ENCODE peak calls at places on chromosomes 12 and 14, in six cellular contexts. Q is SW 1271; T is DMS 273 treated with DMSO at 0.1 percent for 48 hours; M is foreskin keratinocyte; C is IMR-90; Y is activated CD4-positive, alpha-beta T cell treated with anti-CD3 and anti-CD28 coated beads, Interleukin-2, amount 50 U/mL, for 48 hours. A is an unnamed sample.

GRCh38 chr14:42228611-42229010 is 621.9 kb downstream of the LRFN5 start:
- DNase-seq in Q (no peak), T (no peak), M (no peak), C (no peak), Y (no peak), A (no peak)

GRCh38 chr12:57185906-57186508 is 30.6 kb upstream of the NXPH4 start:
- DNase-seq in Q (no peak), T (no peak), M (no peak), C (no peak), Y (no peak), A (no peak)

GRCh38 chr14:23119362-23120327 is 590 bp upstream of the CEBPE start:
- DNase-seq in Q (no peak), T (no peak), M (no peak), C (no peak), Y (peak; percentile 19), A (no peak)

GRCh38 chr14:103067231-103067954 is 10.0 kb upstream of the CDC42BPB start:
- DNase-seq in Q (peak; percentile 17), T (no peak), M (peak; percentile 77), C (peak; percentile 38), Y (no peak), A (peak; percentile 45)

GRCh38 chr12:104700324-104700723 is 243.6 kb downstream of the CHST11 start:
- DNase-seq in Q (no peak), T (no peak), M (no peak), C (no peak), Y (no peak), A (no peak)

GRCh38 chr14:58807271-58807670 is 169.5 kb downstream of the DACT1 start:
- DNase-seq in Q (no peak), T (no peak), M (no peak), C (no peak), Y (no peak), A (no peak)

GRCh38 chr12:55142896-55143870 is 17.0 kb downstream of the OR9K2 start:
- DNase-seq in Q (peak; percentile 72), T (peak; percentile 1), M (peak; percentile 43), C (peak; percentile 38), Y (peak; percentile 31), A (peak; percentile 16)

GRCh38 chr14:68450391-68451120 is 342.3 kb downstream of the ZFP36L1 start:
- DNase-seq in Q (no peak), T (no peak), M (no peak), C (no peak), Y (no peak), A (no peak)

GRCh38 chr12:116690016-116690709 is 47.7 kb downstream of the SPRING1 start:
- DNase-seq in Q (no peak), T (no peak), M (no peak), C (no peak), Y (no peak), A (no peak)

GRCh38 chr14:45426685-45427282 is 173.8 kb upstream of the MIS18BP1 start:
- DNase-seq in Q (peak; percentile 74), T (peak; percentile 53), M (peak; percentile 43), C (peak; percentile 34), Y (no peak), A (peak; percentile 14)

GRCh38 chr14:73909681-73910080 is 23.0 kb downstream of the ZNF410 start:
- DNase-seq in Q (no peak), T (no peak), M (no peak), C (peak; percentile 66), Y (no peak), A (no peak)

GRCh38 chr14:58711382-58711781 is 73.6 kb downstream of the DACT1 start:
- DNase-seq in Q (no peak), T (no peak), M (no peak), C (no peak), Y (no peak), A (no peak)

GRCh38 chr14:104935026-104935650 is 10.5 kb downstream of the PLD4 start:
- DNase-seq in Q (no peak), T (no peak), M (peak; percentile 23), C (no peak), Y (no peak), A (no peak)

GRCh38 chr12:57490126-57490525 is 2.3 kb downstream of the MARS1 start:
- DNase-seq in Q (no peak), T (no peak), M (no peak), C (no peak), Y (no peak), A (no peak)

GRCh38 chr12:101013993-101014392 is 196.0 kb downstream of the SLC5A8 start:
- DNase-seq in Q (no peak), T (no peak), M (no peak), C (no peak), Y (no peak), A (no peak)